ENCODE peak calls at places on chromosome 6, in ten cellular contexts. U is A549, O is body of pancreas, B is GM23248, K is breast epithelium, H is SJSA1, Y is Karpas-422, C is esophagus squamous epithelium, F is heart left ventricle, R is IMR-90. N is an unnamed sample.

GRCh38 chr6:129186988-129187387 is 304.1 kb downstream of the LAMA2 start:
- DNase-seq in O (no peak), H (peak; percentile 83), Y (no peak), U (no peak), B (peak; percentile 92), K (no peak), F (no peak), C (no peak), R (peak; percentile 80), N (peak; percentile 70)

GRCh38 chr6:147586044-147586443 is 77.6 kb downstream of the SAMD5 start:
- DNase-seq in F (no peak), Y (no peak), H (no peak), R (peak; percentile 55), U (no peak), K (no peak), C (no peak), O (peak; percentile 31), B (peak; percentile 1), N (peak; percentile 85)

GRCh38 chr6:149317656-149318571 is at the start of gene TAB2:
- DNase-seq in B (peak; percentile 72), R (no peak), F (peak; percentile 46), O (peak; percentile 25), K (peak; percentile 53), Y (peak; percentile 72), H (peak; percentile 57), C (no peak), U (peak; percentile 18), N (peak; percentile 68)

GRCh38 chr6:129598244-129599187 is 111.5 kb downstream of the ARHGAP18 start:
- DNase-seq in U (peak; percentile 76), C (no peak), K (no peak), F (no peak), B (peak; percentile 82), H (peak; percentile 78), Y (peak; percentile 87), O (peak; percentile 16), R (peak; percentile 84), N (peak; percentile 89)

GRCh38 chr6:53361549-53362031 is 12.8 kb upstream of the ELOVL5 start:
- DNase-seq in U (peak; percentile 27), Y (no peak), C (no peak), B (peak; percentile 70), F (peak; percentile 56), R (peak; percentile 30), K (no peak), O (peak; percentile 24), H (no peak), N (peak; percentile 34)

GRCh38 chr6:71886184-71887005 is at the start of gene RIMS1:
- DNase-seq in B (peak; percentile 57), Y (peak; percentile 65), R (no peak), U (peak; percentile 1), H (no peak), O (no peak), F (no peak), K (no peak), C (no peak), N (peak; percentile 60)

GRCh38 chr6:26594730-26595632 is 1.8 kb upstream of the ABT1 start:
- DNase-seq in O (no peak), F (no peak), C (no peak), R (peak; percentile 86), Y (no peak), H (peak; percentile 6), K (no peak), B (peak; percentile 66), U (peak; percentile 88), N (peak; percentile 62)

GRCh38 chr6:25692472-25692871 is 40.5 kb downstream of the SCGN start:
- DNase-seq in O (no peak), H (no peak), Y (no peak), U (peak; percentile 34), R (no peak), F (no peak), B (no peak), C (no peak), K (no peak), N (no peak)

GRCh38 chr6:151661509-151661908 is 146.0 kb upstream of the ESR1 start:
- DNase-seq in O (no peak), B (no peak), H (no peak), F (no peak), C (no peak), K (no peak), R (no peak), U (no peak), Y (no peak), N (no peak)

GRCh38 chr6:37357288-37357687 is 3.5 kb downstream of the RNF8 start:
- DNase-seq in B (no peak), F (no peak), C (no peak), H (no peak), K (no peak), R (peak; percentile 14), O (no peak), Y (peak; percentile 58), U (no peak), N (no peak)

GRCh38 chr6:37359034-37359433 is 5.3 kb downstream of the RNF8 start:
- DNase-seq in U (no peak), Y (no peak), F (no peak), K (no peak), H (no peak), B (no peak), R (no peak), O (no peak), C (no peak), N (no peak)

GRCh38 chr6:37354526-37355384 is 972 bp downstream of the RNF8 start:
- DNase-seq in R (peak; percentile 17), U (no peak), H (peak; percentile 11), K (no peak), C (no peak), O (peak; percentile 8), Y (peak; percentile 66), F (no peak), B (peak; percentile 72), N (peak; percentile 73)

GRCh38 chr6:37353761-37354525 is at the start of gene RNF8:
- DNase-seq in O (peak; percentile 93), Y (peak; percentile 95), F (peak; percentile 94), B (peak; percentile 95), R (peak; percentile 82), K (peak; percentile 81), H (peak; percentile 84), U (peak; percentile 81), C (peak; percentile 26), N (peak; percentile 96)

GRCh38 chr6:37357860-37358259 is 4.1 kb downstream of the RNF8 start:
- DNase-seq in B (no peak), O (no peak), H (no peak), R (no peak), U (no peak), C (no peak), Y (no peak), F (no peak), K (no peak), N (no peak)
- H3K4me1 ChIP-seq in B (peaks cover 11% of the 10 kb centered on the region), O (peaks cover 10% of the 10 kb centered on the region), H (peaks cover 9% of the 10 kb centered on the region), R (no peaks in the 10 kb centered on the region), U (no peaks in the 10 kb centered on the region), C (peaks cover 8% of the 10 kb centered on the region), Y (peaks cover 52% of the 10 kb centered on the region), F (peaks cover 24% of the 10 kb centered on the region), K (no peaks in the 10 kb centered on the region), N (peaks cover 14% of the 10 kb centered on the region)

DNA sequence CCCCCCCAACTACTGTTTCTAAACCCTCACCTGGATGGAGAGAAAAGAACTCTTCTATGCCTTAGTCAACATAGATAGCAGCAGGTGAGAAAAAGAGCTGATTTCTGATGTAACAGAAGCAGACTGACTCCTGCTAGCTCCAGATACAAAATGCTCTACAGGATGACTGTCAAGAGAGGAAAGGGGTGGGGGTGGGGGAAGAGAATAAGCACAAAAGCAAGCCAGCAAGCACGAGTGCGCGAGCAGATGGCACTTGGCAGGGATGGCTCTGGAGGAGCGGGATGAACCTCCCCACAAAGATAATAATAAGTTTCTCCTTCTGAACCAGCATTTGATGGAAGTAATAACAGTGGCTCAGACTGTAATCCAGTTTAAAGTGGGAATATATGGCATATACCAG is 45.6 kb upstream of the SPDEF start:
- DNase-seq in Y (no peak), O (no peak), F (no peak), U (no peak), C (no peak), K (no peak), H (no peak), B (no peak), R (no peak), N (no peak)
- H3K4me1 ChIP-seq in Y (peaks cover 40% of the 10 kb centered on the region), O (peaks cover 64% of the 10 kb centered on the region), F (peaks cover 37% of the 10 kb centered on the region), U (peaks cover 48% of the 10 kb centered on the region), C (peaks cover 17% of the 10 kb centered on the region), K (peaks cover 29% of the 10 kb centered on the region), H (peaks cover 30% of the 10 kb centered on the region), B (no peaks in the 10 kb centered on the region), R (peaks cover 10% of the 10 kb centered on the region), N (peaks cover 32% of the 10 kb centered on the region)

DNA sequence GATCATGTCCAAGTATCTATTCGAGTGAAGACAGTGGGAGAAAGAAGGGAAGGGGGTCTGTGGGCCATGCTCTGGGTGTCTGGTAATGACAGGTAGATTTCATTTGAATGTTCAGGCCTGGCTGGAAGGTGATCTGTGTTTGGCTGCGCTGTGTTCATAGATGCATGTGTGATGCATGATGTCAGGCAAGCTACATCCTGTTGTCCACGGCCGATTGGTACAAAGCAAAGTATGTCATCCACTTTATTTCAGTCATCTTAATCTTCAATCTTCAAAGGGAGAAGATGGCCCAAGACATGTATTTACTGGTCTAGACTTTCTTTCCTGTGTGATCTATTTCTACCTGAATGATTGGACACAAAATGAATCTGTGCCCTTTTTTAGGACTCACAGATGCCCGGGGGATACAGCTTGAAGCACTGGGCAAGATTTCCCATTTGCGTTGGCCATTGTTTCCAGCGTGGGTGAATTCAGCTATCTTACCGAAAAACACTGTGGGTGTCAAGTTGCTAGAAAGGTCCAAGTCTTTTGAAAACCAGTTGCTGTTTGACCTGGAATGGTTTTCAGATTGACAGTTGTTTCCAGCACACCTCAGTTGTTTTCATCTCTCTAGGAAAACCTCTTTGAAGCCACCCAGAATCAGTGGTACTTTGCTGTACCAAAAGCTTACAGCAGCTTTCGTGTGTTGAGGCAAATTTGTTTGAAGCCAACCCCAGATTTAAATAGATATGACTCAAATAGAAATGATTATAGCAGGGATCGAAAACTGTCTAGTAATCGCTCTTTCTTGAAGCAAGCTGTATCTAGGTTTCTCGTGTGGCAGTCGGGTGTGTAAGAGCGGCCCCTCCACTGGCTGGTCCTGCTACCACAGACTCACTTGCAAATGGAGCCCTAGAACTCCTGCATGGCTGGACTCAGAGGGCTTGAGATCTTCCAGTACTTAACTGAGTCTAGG is 27.2 kb downstream of the DUSP22 start:
- DNase-seq in Y (no peak), K (no peak), O (no peak), H (no peak), F (no peak), U (no peak), C (no peak), B (no peak), R (no peak), N (no peak)
- H3K4me1 ChIP-seq in Y (no peaks in the 10 kb centered on the region), K (no peaks in the 10 kb centered on the region), O (no peaks in the 10 kb centered on the region), H (no peaks in the 10 kb centered on the region), F (peaks cover 3% of the 10 kb centered on the region), U (no peaks in the 10 kb centered on the region), C (peaks cover 20% of the 10 kb centered on the region), B (no peaks in the 10 kb centered on the region), R (no peaks in the 10 kb centered on the region), N (no peaks in the 10 kb centered on the region)

DNA sequence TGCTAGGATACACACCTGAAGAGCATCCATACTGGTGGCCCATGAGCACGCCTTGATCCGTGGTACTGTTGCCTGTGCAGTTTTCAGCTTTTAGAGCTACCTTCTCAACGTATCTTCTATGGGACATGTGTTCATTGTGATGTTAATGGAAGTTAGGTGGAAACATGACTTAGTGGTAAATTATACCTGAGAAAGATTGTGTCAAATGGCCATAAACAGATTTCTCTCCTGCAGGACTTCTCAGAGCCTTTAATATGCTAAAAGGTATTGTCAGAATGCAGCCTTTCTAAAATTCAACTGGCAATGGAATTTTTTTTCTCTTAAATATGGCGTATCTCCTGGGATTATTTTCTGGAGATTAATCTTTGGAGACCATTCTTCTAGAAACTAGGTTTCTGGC is 148.5 kb downstream of the CDC5L start:
- DNase-seq in K (no peak), R (no peak), Y (no peak), H (no peak), F (no peak), B (no peak), O (no peak), C (no peak), U (no peak), N (no peak)
- H3K4me1 ChIP-seq in K (no peaks in the 10 kb centered on the region), R (no peaks in the 10 kb centered on the region), Y (no peaks in the 10 kb centered on the region), H (peaks cover 5% of the 10 kb centered on the region), F (no peaks in the 10 kb centered on the region), B (no peaks in the 10 kb centered on the region), O (no peaks in the 10 kb centered on the region), C (no peaks in the 10 kb centered on the region), U (no peaks in the 10 kb centered on the region), N (no peaks in the 10 kb centered on the region)

N was measured in adipocyte.